ENCODE peak calls at places on chromosomes 6 and 20, in six cellular contexts. E is stimulated activated CD4-positive, alpha-beta T cell treated with anti-CD3 and anti-CD28 coated beads, TNF-alpha, amount 100 ng/mL, for 48 hours; Y is T-helper 1 cell; C is NCI-H82; M is lower lobe of right lung; P is naive thymus-derived CD8-positive, alpha-beta T cell. Q is an unnamed sample.

GRCh38 chr6:137589067-137589848 is 95.1 kb upstream of the OLIG3 start:
- DNase-seq in E (peak; percentile 48), Y (peak; percentile 50), C (peak; percentile 75), M (no peak), P (no peak), Q (peak; percentile 23)

GRCh38 chr6:13765570-13765969 is 48.8 kb downstream of the MCUR1 start:
- DNase-seq in E (no peak), Y (no peak), C (peak; percentile 79), M (no peak), P (no peak), Q (no peak)

GRCh38 chr6:140445474-140446004 is 1071.1 kb upstream of the CITED2 start:
- DNase-seq in E (no peak), Y (no peak), C (no peak), M (no peak), P (no peak), Q (no peak)

GRCh38 chr6:164928041-164928321 is 381.4 kb downstream of the C6orf118 start:
- DNase-seq in E (no peak), Y (no peak), C (no peak), M (no peak), P (no peak), Q (no peak)

GRCh38 chr20:33660685-33661058 is 1.5 kb upstream of the C20orf144 start:
- DNase-seq in E (no peak), Y (no peak), C (no peak), M (peak; percentile 25), P (peak; percentile 43), Q (no peak)

GRCh38 chr6:14165091-14165490 is 47.5 kb downstream of the CD83 start:
- DNase-seq in E (no peak), Y (no peak), C (no peak), M (no peak), P (no peak), Q (no peak)

GRCh38 chr20:45469336-45470261 is at the start of gene WFDC2:
- DNase-seq in E (no peak), Y (no peak), C (peak; percentile 49), M (peak; percentile 81), P (no peak), Q (peak; percentile 76)

GRCh38 chr20:2713285-2713684 is 20.7 kb downstream of the EBF4 start:
- DNase-seq in E (no peak), Y (no peak), C (peak; percentile 55), M (no peak), P (no peak), Q (no peak)

GRCh38 chr6:36590237-36590636 is 3.9 kb upstream of the SRSF3 start:
- DNase-seq in E (no peak), Y (no peak), C (peak; percentile 64), M (no peak), P (no peak), Q (no peak)

GRCh38 chr6:33621396-33622388 is 570 bp downstream of the ITPR3 start:
- DNase-seq in E (no peak), Y (peak; percentile 23), C (peak; percentile 76), M (peak; percentile 78), P (no peak), Q (peak; percentile 80)

GRCh38 chr20:10347066-10347465 is 87.0 kb downstream of the MKKS start:
- DNase-seq in E (no peak), Y (no peak), C (no peak), M (no peak), P (no peak), Q (no peak)

GRCh38 chr20:62549029-62549428 is 73.2 kb upstream of the GATA5 start:
- DNase-seq in E (no peak), Y (no peak), C (no peak), M (no peak), P (no peak), Q (no peak)

GRCh38 chr6:53347250-53347920 is 1.4 kb downstream of the ELOVL5 start:
- DNase-seq in E (no peak), Y (peak; percentile 20), C (peak; percentile 29), M (no peak), P (no peak), Q (no peak)

GRCh38 chr6:168377856-168378832 is 58.6 kb upstream of the DACT2 start:
- DNase-seq in E (no peak), Y (no peak), C (no peak), M (no peak), P (no peak), Q (peak; percentile 17)

GRCh38 chr6:44956426-44956825 is 371.7 kb upstream of the RUNX2 start:
- DNase-seq in E (no peak), Y (no peak), C (no peak), M (no peak), P (no peak), Q (no peak)

GRCh38 chr6:24495516-24495847 is 713 bp downstream of the ALDH5A1 start:
- DNase-seq in E (peak; percentile 14), Y (no peak), C (no peak), M (peak; percentile 84), P (peak; percentile 76), Q (peak; percentile 70)

GRCh38 chr6:158207452-158207788 is 39.3 kb downstream of the GTF2H5 start:
- DNase-seq in E (peak; percentile 16), Y (no peak), C (no peak), M (no peak), P (no peak), Q (no peak)

GRCh38 chr20:1894951-1895673 is at the start of gene SIRPA:
- DNase-seq in E (no peak), Y (no peak), C (peak; percentile 59), M (peak; percentile 58), P (no peak), Q (peak; percentile 47)

GRCh38 chr6:166162599-166163342 is 4.9 kb downstream of the TBXT start:
- DNase-seq in E (peak; percentile 50), Y (no peak), C (no peak), M (no peak), P (no peak), Q (no peak)

GRCh38 chr20:47907031-47907670 is 121.9 kb upstream of the SULF2 start:
- DNase-seq in E (no peak), Y (no peak), C (peak; percentile 39), M (no peak), P (no peak), Q (no peak)

GRCh38 chr6:113318553-113318952 is 538.6 kb upstream of the MARCKS start:
- DNase-seq in E (no peak), Y (no peak), C (no peak), M (no peak), P (no peak), Q (no peak)

GRCh38 chr6:88708197-88708744 is 255.1 kb downstream of the RNGTT start:
- DNase-seq in E (no peak), Y (no peak), C (no peak), M (no peak), P (no peak), Q (no peak)

Q was measured in mucosa of descending colon.